ENCODE peak calls at places on chromosomes 7 and 10, in nine cellular contexts. U, S, K, P, Y, W, H, I and R are unnamed samples.
A peak's percentile ranks its signal among the peaks of the same experiment; 100 is the strongest.

GRCh38 chr7:150874401-150875198 is 22.3 kb downstream of the AOC1 start:
- DNase-seq in U (no peak), S (no peak), K (no peak), P (no peak), Y (no peak), W (no peak), H (no peak), I (no peak), R (peak; percentile 76)

GRCh38 chr7:6228363-6228762 is 44.1 kb downstream of the CYTH3 start:
- DNase-seq in U (no peak), S (no peak), K (no peak), P (no peak), Y (peak; percentile 33), W (no peak), H (no peak), I (peak; percentile 40), R (peak; percentile 36)

GRCh38 chr7:21076579-21076978 is 289.9 kb upstream of the SP8 start:
- DNase-seq in U (no peak), S (no peak), K (no peak), P (no peak), Y (no peak), W (no peak), H (no peak), I (no peak), R (no peak)

GRCh38 chr10:556971-557370 is 132.5 kb downstream of the DIP2C start:
- DNase-seq in U (no peak), S (no peak), K (no peak), P (no peak), Y (no peak), W (no peak), H (no peak), I (no peak), R (no peak)

GRCh38 chr10:26441491-26442214 is 3.5 kb downstream of the APBB1IP start:
- DNase-seq in U (no peak), S (peak; percentile 61), K (peak; percentile 21), P (no peak), Y (no peak), W (peak; percentile 85), H (no peak), I (no peak), R (no peak)

GRCh38 chr7:119596651-119597050 is 676.3 kb upstream of the KCND2 start:
- DNase-seq in U (no peak), S (no peak), K (peak; percentile 10), P (no peak), Y (no peak), W (no peak), H (no peak), I (no peak), R (peak; percentile 66)

GRCh38 chr7:112665709-112666108 is 124.5 kb downstream of the TMEM168 start:
- DNase-seq in U (no peak), S (peak; percentile 21), K (peak; percentile 34), P (no peak), Y (peak; percentile 8), W (peak; percentile 36), H (no peak), I (peak; percentile 34), R (peak; percentile 12)

GRCh38 chr10:20195076-20195475 is 378.8 kb downstream of the PLXDC2 start:
- DNase-seq in U (no peak), S (no peak), K (peak; percentile 7), P (no peak), Y (no peak), W (no peak), H (no peak), I (no peak), R (no peak)

GRCh38 chr7:107938448-107939250 is 47.7 kb downstream of the DLD start:
- DNase-seq in U (no peak), S (peak; percentile 45), K (peak; percentile 27), P (no peak), Y (no peak), W (no peak), H (no peak), I (no peak), R (no peak)

GRCh38 chr7:136009488-136010079 is 32.4 kb upstream of the MTPN start:
- DNase-seq in U (no peak), S (peak; percentile 65), K (peak; percentile 42), P (peak; percentile 47), Y (peak; percentile 58), W (peak; percentile 72), H (no peak), I (no peak), R (peak; percentile 43)

GRCh38 chr10:29795856-29796255 is 161.1 kb upstream of the SVIL start:
- DNase-seq in U (no peak), S (peak; percentile 75), K (peak; percentile 45), P (no peak), Y (peak; percentile 34), W (no peak), H (no peak), I (no peak), R (no peak)